ENCODE peak calls at places on chromosomes 13 and 19, in six cellular contexts. N is tibial nerve, G is upper lobe of left lung, A is transverse colon, S is ovary, Y is A549. H is an unnamed sample.

GRCh38 chr13:81582381-81582780 is 1241.5 kb upstream of the SPRY2 start:
- DNase-seq in N (no peak), G (no peak), A (no peak), S (no peak), Y (no peak), H (no peak)

GRCh38 chr19:38298841-38299680 is 5.0 kb upstream of the C19orf33 start:
- DNase-seq in N (no peak), G (no peak), A (no peak), S (no peak), Y (no peak), H (no peak)

GRCh38 chr19:2627855-2628254 is 74.6 kb downstream of the GNG7 start:
- DNase-seq in N (no peak), G (no peak), A (no peak), S (no peak), Y (no peak), H (no peak)

GRCh38 chr19:13260883-13261653 is 110.9 kb downstream of the IER2 start:
- DNase-seq in N (no peak), G (peak; percentile 42), A (no peak), S (no peak), Y (peak; percentile 58), H (peak; percentile 33)

GRCh38 chr13:107585466-107585865 is 629.9 kb downstream of the LIG4 start:
- DNase-seq in N (no peak), G (no peak), A (no peak), S (no peak), Y (no peak), H (no peak)

GRCh38 chr13:113229791-113230190 is 20.4 kb downstream of the CUL4A start:
- DNase-seq in N (no peak), G (no peak), A (no peak), S (no peak), Y (no peak), H (no peak)

GRCh38 chr13:112954488-112955270 is 14.3 kb upstream of the MCF2L start:
- DNase-seq in N (no peak), G (peak; percentile 9), A (peak; percentile 1), S (no peak), Y (no peak), H (peak; percentile 17)

GRCh38 chr19:3125900-3126524 is 9.8 kb upstream of the GNA15 start:
- DNase-seq in N (no peak), G (peak; percentile 68), A (peak; percentile 79), S (peak; percentile 45), Y (peak; percentile 40), H (peak; percentile 79)

GRCh38 chr13:78662467-78662866 is 3.5 kb upstream of the OBI1 start:
- DNase-seq in N (no peak), G (no peak), A (no peak), S (no peak), Y (no peak), H (no peak)

GRCh38 chr13:92842145-92842544 is 384.5 kb upstream of the GPC6 start:
- DNase-seq in N (no peak), G (no peak), A (no peak), S (no peak), Y (no peak), H (no peak)

GRCh38 chr13:61954092-61954491 is 538.4 kb upstream of the PCDH20 start:
- DNase-seq in N (no peak), G (no peak), A (no peak), S (no peak), Y (no peak), H (no peak)

GRCh38 chr19:4914736-4915501 is 5.6 kb downstream of the UHRF1 start:
- DNase-seq in N (no peak), G (peak; percentile 71), A (peak; percentile 89), S (no peak), Y (peak; percentile 77), H (peak; percentile 57)

GRCh38 chr13:52899206-52899605 is 50.8 kb upstream of the PCDH8 start:
- DNase-seq in N (no peak), G (no peak), A (no peak), S (no peak), Y (no peak), H (no peak)

GRCh38 chr13:114048463-114048862 is 74.6 kb upstream of the C13orf46 start:
- DNase-seq in N (no peak), G (no peak), A (peak; percentile 42), S (no peak), Y (no peak), H (no peak)

GRCh38 chr13:31394491-31394890 is 194.7 kb downstream of the B3GLCT start:
- DNase-seq in N (no peak), G (no peak), A (no peak), S (no peak), Y (no peak), H (no peak)

GRCh38 chr13:50340146-50340545 is 324.9 kb downstream of the KCNRG start:
- DNase-seq in N (no peak), G (no peak), A (no peak), S (no peak), Y (no peak), H (no peak)

GRCh38 chr13:110680852-110681251 is 25.1 kb downstream of the CARS2 start:
- DNase-seq in N (no peak), G (no peak), A (no peak), S (no peak), Y (peak; percentile 43), H (no peak)

GRCh38 chr13:61170791-61171330 is 244.8 kb downstream of the PCDH20 start:
- DNase-seq in N (no peak), G (no peak), A (no peak), S (no peak), Y (no peak), H (no peak)

GRCh38 chr19:2215281-2215751 is 20.8 kb downstream of the PLEKHJ1 start:
- DNase-seq in N (no peak), G (no peak), A (no peak), S (no peak), Y (no peak), H (no peak)

GRCh38 chr19:17807731-17808316 is 12.9 kb downstream of the B3GNT3 start:
- DNase-seq in N (no peak), G (no peak), A (no peak), S (no peak), Y (no peak), H (no peak)

GRCh38 chr19:29643361-29643935 is 21.8 kb upstream of the PLEKHF1 start:
- DNase-seq in N (no peak), G (no peak), A (no peak), S (no peak), Y (no peak), H (no peak)

GRCh38 chr13:102291587-102292218 is 110.1 kb downstream of the FGF14 start:
- DNase-seq in N (no peak), G (no peak), A (no peak), S (no peak), Y (no peak), H (no peak)

GRCh38 chr19:17001603-17002183 is 24.9 kb downstream of the CPAMD8 start:
- DNase-seq in N (no peak), G (no peak), A (no peak), S (no peak), Y (no peak), H (no peak)

GRCh38 chr13:77036294-77036693 is 9.3 kb upstream of the FBXL3 start:
- DNase-seq in N (no peak), G (no peak), A (no peak), S (no peak), Y (no peak), H (no peak)

GRCh38 chr13:40149611-40150283 is 494.3 kb downstream of the COG6 start:
- DNase-seq in N (no peak), G (peak; percentile 36), A (no peak), S (peak; percentile 67), Y (peak; percentile 7), H (no peak)

DNA sequence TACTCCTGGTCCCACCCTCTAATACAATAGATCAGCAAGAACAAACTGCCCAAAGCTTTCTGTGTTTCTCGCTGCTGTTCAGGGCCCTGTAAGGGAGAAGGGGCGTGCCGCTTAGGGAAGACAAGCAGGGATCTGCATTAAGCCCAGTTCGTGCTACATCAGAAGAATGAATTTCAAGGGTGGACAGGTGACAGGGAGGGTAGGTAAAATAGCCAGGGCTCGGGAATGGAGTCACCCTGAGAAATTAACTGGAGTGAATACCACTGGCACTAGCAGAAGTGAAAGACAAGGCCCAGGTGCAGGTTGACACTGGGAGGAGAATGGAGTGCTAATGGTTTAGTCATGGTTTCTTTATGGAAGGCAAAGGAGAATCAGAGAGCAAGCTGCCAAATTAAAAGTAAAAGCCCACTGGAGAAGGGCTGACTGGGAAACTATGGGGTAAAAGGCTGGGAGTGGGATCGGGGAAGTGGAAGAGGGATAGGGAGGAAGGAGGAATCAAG is 183.1 kb upstream of the TSC22D1 start:
- DNase-seq in N (no peak), G (no peak), A (peak; percentile 32), S (no peak), Y (no peak), H (peak; percentile 41)
- H3K4me3 ChIP-seq in N (no peak overlapping the region), G (no peak overlapping the region), A (no peak overlapping the region), S (no peak overlapping the region), Y (no peak overlapping the region), H (no peak overlapping the region)

GRCh38 chr13:28574617-28575142 is 79.8 kb upstream of the FLT1 start:
- DNase-seq in N (no peak), G (peak; percentile 67), A (peak; percentile 46), S (no peak), Y (peak; percentile 48), H (no peak)
- TF ChIP-seq EP300 in N (peak; percentile 45), G (no peak), A (no peak), S (no peak), Y (no peak), H (no peak)

DNA sequence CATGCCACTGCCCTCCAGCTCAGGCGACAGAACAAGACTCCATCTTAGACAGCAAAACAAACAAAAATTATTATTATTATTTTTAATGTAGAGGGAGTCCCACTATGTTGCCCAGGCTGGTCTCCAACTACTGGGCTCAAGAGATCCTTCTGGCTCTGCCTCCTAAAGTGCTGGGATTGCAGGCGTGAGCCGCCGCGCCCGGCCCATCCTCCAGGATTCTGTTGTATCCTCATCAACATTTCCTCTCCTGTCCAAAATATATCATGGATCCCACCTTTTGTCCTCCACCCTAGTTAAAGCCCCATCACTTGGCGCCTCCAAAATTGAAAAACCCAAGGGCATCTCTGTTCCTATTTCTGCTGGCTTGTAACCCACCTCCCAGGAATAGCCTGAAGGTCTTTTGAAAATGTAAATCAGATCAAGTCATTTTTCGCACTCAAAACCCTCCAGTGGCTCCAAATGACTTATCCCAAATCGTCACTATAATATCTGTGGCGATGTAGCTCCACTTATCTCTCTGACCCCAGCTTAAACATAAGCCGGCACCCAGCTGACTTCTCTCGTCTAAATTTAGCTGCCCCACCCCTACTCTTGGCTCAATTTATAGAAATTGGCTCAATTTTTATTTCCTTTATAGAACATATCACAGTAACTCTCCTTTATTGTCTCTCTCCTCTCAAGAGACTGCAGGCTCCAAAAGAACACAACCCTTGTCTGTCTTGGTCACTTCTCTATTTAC is 1.1 kb downstream of the ZNF784 start:
- DNase-seq in N (no peak), G (no peak), A (no peak), S (no peak), Y (no peak), H (no peak)
- H3K4me3 ChIP-seq in N (no peak overlapping the region), G (no peak overlapping the region), A (no peak overlapping the region), S (no peak overlapping the region), Y (no peak overlapping the region), H (no peak overlapping the region)

DNA sequence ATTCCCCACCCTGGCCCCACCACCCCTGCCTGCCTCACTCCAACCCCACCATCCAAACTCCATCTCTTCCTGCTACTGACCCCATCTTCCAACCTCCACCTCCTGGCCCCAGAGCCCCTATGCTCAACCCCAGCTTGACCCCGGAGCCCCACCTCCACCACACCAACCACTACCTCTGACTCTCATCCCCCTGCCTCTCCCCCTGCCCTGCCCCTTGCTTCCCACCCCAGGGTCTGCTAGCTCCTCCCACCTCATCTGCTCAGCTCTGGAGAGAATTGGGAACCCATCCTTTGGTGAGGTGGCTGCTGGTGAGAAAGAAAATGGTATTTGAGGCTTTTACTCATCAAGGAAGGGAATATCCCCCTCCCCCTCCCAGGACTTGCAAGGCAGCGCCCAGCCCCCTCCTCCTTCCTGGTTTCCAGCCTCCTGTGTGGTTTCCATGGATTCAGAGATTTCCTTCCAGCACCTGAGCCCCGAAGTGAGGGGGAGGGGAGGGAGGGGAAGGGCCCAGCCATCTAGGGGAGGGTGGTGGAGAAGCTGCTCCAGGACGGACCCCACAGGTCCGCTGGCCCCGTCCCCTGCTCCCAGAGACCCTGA is 11.4 kb upstream of the PEPD start:
- DNase-seq in N (no peak), G (no peak), A (no peak), S (no peak), Y (no peak), H (no peak)
- TF ChIP-seq EP300 in N (no peak), G (no peak), A (no peak), S (no peak), Y (no peak), H (no peak)